ENCODE peak calls at places on chromosomes 16 and 17, in four cellular contexts. One of them, this sample, is unnamed.
A peak's percentile ranks its signal among the peaks of the same experiment; 100 is the strongest.

GRCh38 chr16:3282103-3282746 is 1.1 kb upstream of the ZNF263 start:
- DNase-seq in H1: no peak
- DNase-seq in WTC11: peak; percentile 72
- DNase-seq in K562: no peak
- DNase-seq in this sample: peak; percentile 88

GRCh38 chr16:3478242-3478925 is 16.9 kb downstream of the C16orf90 start:
- DNase-seq in H1: no peak
- DNase-seq in WTC11: no peak
- DNase-seq in K562: no peak
- DNase-seq in this sample: no peak

GRCh38 chr17:49830605-49831004 is 17.3 kb downstream of the TAC4 start:
- DNase-seq in WTC11: no peak
- DNase-seq in H1: no peak
- DNase-seq in K562: no peak
- DNase-seq in this sample: no peak

GRCh38 chr17:32495347-32496253 is 8.8 kb downstream of the CDK5R1 start:
- DNase-seq in K562: no peak
- DNase-seq in WTC11: no peak
- DNase-seq in H1: no peak
- DNase-seq in this sample: peak; percentile 83

GRCh38 chr16:85753976-85754375 is 3.1 kb upstream of the C16orf74 start:
- DNase-seq in H1: no peak
- DNase-seq in K562: no peak
- DNase-seq in WTC11: no peak
- DNase-seq in this sample: no peak

GRCh38 chr17:75637143-75637538 is 3.9 kb downstream of the SMIM5 start:
- DNase-seq in K562: no peak
- DNase-seq in WTC11: no peak
- DNase-seq in H1: peak; percentile 45
- DNase-seq in this sample: no peak

GRCh38 chr17:64484380-64484779 is 12.5 kb downstream of the POLG2 start:
- DNase-seq in K562: no peak
- DNase-seq in WTC11: no peak
- DNase-seq in H1: no peak
- DNase-seq in this sample: no peak

GRCh38 chr17:60169921-60170817 is 20.4 kb downstream of the CA4 start:
- DNase-seq in H1: no peak
- DNase-seq in WTC11: no peak
- DNase-seq in K562: no peak
- DNase-seq in this sample: no peak

GRCh38 chr16:14202697-14203096 is 131.6 kb downstream of the MRTFB start:
- DNase-seq in H1: no peak
- DNase-seq in WTC11: no peak
- DNase-seq in K562: peak; percentile 16
- DNase-seq in this sample: peak; percentile 51

GRCh38 chr16:70602831-70603230 is 43.5 kb upstream of the IL34 start:
- DNase-seq in H1: no peak
- DNase-seq in WTC11: no peak
- DNase-seq in K562: no peak
- DNase-seq in this sample: no peak

GRCh38 chr17:4914009-4914408 is 11.1 kb upstream of the CHRNE start:
- DNase-seq in H1: no peak
- DNase-seq in K562: no peak
- DNase-seq in WTC11: no peak
- DNase-seq in this sample: no peak

GRCh38 chr17:65729207-65729606 is 167.8 kb upstream of the AXIN2 start:
- DNase-seq in H1: no peak
- DNase-seq in WTC11: no peak
- DNase-seq in K562: no peak
- DNase-seq in this sample: no peak

GRCh38 chr17:65230040-65230439 is 92.9 kb downstream of the RGS9 start:
- DNase-seq in H1: no peak
- DNase-seq in WTC11: no peak
- DNase-seq in K562: peak; percentile 31
- DNase-seq in this sample: no peak

GRCh38 chr17:6677158-6677831 is 25.7 kb downstream of the C17orf100 start:
- DNase-seq in K562: no peak
- DNase-seq in H1: no peak
- DNase-seq in WTC11: no peak
- DNase-seq in this sample: no peak

GRCh38 chr16:49216593-49216992 is 65.0 kb downstream of the CBLN1 start:
- DNase-seq in H1: no peak
- DNase-seq in K562: no peak
- DNase-seq in WTC11: peak; percentile 29
- DNase-seq in this sample: no peak

GRCh38 chr16:87551487-87551886 is 50.8 kb upstream of the JPH3 start:
- DNase-seq in H1: no peak
- DNase-seq in WTC11: no peak
- DNase-seq in K562: no peak
- DNase-seq in this sample: no peak

GRCh38 chr17:8063761-8064589 is 23.5 kb downstream of the ALOX12B start:
- DNase-seq in K562: no peak
- DNase-seq in H1: no peak
- DNase-seq in WTC11: peak; percentile 39
- DNase-seq in this sample: no peak

GRCh38 chr17:37273419-37274051 is 102.2 kb upstream of the C17orf78 start:
- DNase-seq in K562: peak; percentile 49
- DNase-seq in H1: no peak
- DNase-seq in WTC11: no peak
- DNase-seq in this sample: peak; percentile 9

GRCh38 chr16:67277294-67277998 is 1.9 kb upstream of the PLEKHG4 start:
- DNase-seq in H1: no peak
- DNase-seq in WTC11: no peak
- DNase-seq in K562: peak; percentile 36
- DNase-seq in this sample: no peak

GRCh38 chr17:43760254-43760852 is 1.8 kb upstream of the SOST start:
- DNase-seq in K562: peak; percentile 91
- DNase-seq in H1: peak; percentile 98
- DNase-seq in WTC11: peak; percentile 99
- DNase-seq in this sample: peak; percentile 94

GRCh38 chr17:44828919-44829557 is 1.0 kb downstream of the GJC1 start:
- DNase-seq in H1: no peak
- DNase-seq in WTC11: no peak
- DNase-seq in K562: no peak
- DNase-seq in this sample: no peak

GRCh38 chr17:35795007-35795870 is at the start of gene MMP28:
- DNase-seq in K562: peak; percentile 74
- DNase-seq in H1: peak; percentile 81
- DNase-seq in WTC11: peak; percentile 61
- DNase-seq in this sample: peak; percentile 86

GRCh38 chr17:1907818-1908698 is 78.3 kb downstream of the RPA1 start:
- DNase-seq in WTC11: peak; percentile 54
- DNase-seq in H1: peak; percentile 77
- DNase-seq in K562: no peak
- DNase-seq in this sample: no peak

GRCh38 chr16:23771642-23772041 is 16.8 kb downstream of the CHP2 start:
- DNase-seq in WTC11: no peak
- DNase-seq in K562: no peak
- DNase-seq in H1: no peak
- DNase-seq in this sample: no peak

GRCh38 chr17:40437095-40437732 is 6.0 kb upstream of the IGFBP4 start:
- DNase-seq in K562: peak; percentile 68
- DNase-seq in H1: no peak
- DNase-seq in WTC11: no peak
- DNase-seq in this sample: no peak

GRCh38 chr17:28612936-28613872 is 781 bp downstream of the RSKR start:
- DNase-seq in WTC11: peak; percentile 62
- DNase-seq in H1: peak; percentile 71
- DNase-seq in K562: peak; percentile 58
- DNase-seq in this sample: peak; percentile 70

GRCh38 chr16:30621765-30622164 is 11.6 kb upstream of the ZNF689 start:
- DNase-seq in WTC11: no peak
- DNase-seq in K562: no peak
- DNase-seq in H1: no peak
- DNase-seq in this sample: no peak

GRCh38 chr16:23859713-23860269 is 24.0 kb downstream of the PRKCB start:
- DNase-seq in K562: no peak
- DNase-seq in H1: no peak
- DNase-seq in WTC11: no peak
- DNase-seq in this sample: no peak

GRCh38 chr17:2450016-2450650 is 49.3 kb upstream of the MNT start:
- DNase-seq in K562: no peak
- DNase-seq in H1: no peak
- DNase-seq in WTC11: no peak
- DNase-seq in this sample: no peak

GRCh38 chr16:72635104-72635503 is 412.8 kb downstream of the ZFHX3 start:
- DNase-seq in H1: no peak
- DNase-seq in K562: no peak
- DNase-seq in WTC11: no peak
- DNase-seq in this sample: no peak

GRCh38 chr16:72639494-72639893 is 408.4 kb downstream of the ZFHX3 start:
- DNase-seq in H1: no peak
- DNase-seq in K562: no peak
- DNase-seq in WTC11: no peak
- DNase-seq in this sample: no peak

GRCh38 chr16:72635694-72636093 is 412.2 kb downstream of the ZFHX3 start:
- DNase-seq in K562: no peak
- DNase-seq in WTC11: no peak
- DNase-seq in H1: no peak
- DNase-seq in this sample: no peak

GRCh38 chr16:72637306-72637705 is 410.6 kb downstream of the ZFHX3 start:
- DNase-seq in H1: no peak
- DNase-seq in K562: no peak
- DNase-seq in WTC11: no peak
- DNase-seq in this sample: no peak
- TF ChIP-seq TEAD4 in H1: no peak
- TF ChIP-seq TEAD4 in K562: no peak
- TF ChIP-seq TEAD4 in WTC11: no peak
- TF ChIP-seq TEAD4 in this sample: no peak

GRCh38 chr16:1149101-1149636 is 3.7 kb upstream of the CACNA1H start:
- DNase-seq in K562: no peak
- DNase-seq in H1: no peak
- DNase-seq in WTC11: no peak
- DNase-seq in this sample: no peak

GRCh38 chr16:1151424-1152122 is 1.3 kb upstream of the CACNA1H start:
- DNase-seq in WTC11: no peak
- DNase-seq in H1: no peak
- DNase-seq in K562: no peak
- DNase-seq in this sample: no peak

GRCh38 chr16:1152123-1152638 is 725 bp upstream of the CACNA1H start:
- DNase-seq in WTC11: peak; percentile 54
- DNase-seq in K562: no peak
- DNase-seq in H1: peak; percentile 69
- DNase-seq in this sample: no peak

GRCh38 chr16:1152651-1153259 is at the start of gene CACNA1H:
- DNase-seq in H1: peak; percentile 81
- DNase-seq in WTC11: peak; percentile 63
- DNase-seq in K562: peak; percentile 96
- DNase-seq in this sample: peak; percentile 86

DNA sequence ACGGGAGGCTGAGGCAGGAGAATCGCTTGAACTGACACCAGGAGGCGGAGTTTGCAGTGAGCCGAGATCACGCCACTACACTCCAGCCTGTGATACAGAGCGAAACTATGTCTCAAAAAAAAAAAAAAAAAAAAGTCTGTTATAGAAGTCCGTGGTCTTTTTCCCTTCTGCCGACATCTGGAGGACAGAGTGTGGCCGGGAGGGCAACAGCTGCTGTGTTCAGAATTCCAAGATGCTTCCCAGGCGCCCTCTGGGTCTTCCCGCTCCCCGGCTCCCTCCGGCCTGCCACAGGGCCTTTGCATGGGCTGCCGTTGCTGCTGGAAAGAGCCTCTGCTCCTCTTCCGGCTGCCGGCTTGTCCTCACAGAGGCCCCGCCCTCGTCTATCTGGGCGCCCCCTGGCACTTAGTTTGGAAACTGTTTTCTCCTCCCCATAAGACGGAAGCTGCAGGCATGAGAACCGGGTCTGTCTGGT is 2.4 kb upstream of the CACNA1H start:
- DNase-seq in K562: peak; percentile 75
- DNase-seq in WTC11: peak; percentile 57
- DNase-seq in H1: peak; percentile 74
- DNase-seq in this sample: no peak
- TF ChIP-seq TEAD4 in K562: no peak
- TF ChIP-seq TEAD4 in WTC11: no peak
- TF ChIP-seq TEAD4 in H1: no peak
- TF ChIP-seq TEAD4 in this sample: no peak

DNA sequence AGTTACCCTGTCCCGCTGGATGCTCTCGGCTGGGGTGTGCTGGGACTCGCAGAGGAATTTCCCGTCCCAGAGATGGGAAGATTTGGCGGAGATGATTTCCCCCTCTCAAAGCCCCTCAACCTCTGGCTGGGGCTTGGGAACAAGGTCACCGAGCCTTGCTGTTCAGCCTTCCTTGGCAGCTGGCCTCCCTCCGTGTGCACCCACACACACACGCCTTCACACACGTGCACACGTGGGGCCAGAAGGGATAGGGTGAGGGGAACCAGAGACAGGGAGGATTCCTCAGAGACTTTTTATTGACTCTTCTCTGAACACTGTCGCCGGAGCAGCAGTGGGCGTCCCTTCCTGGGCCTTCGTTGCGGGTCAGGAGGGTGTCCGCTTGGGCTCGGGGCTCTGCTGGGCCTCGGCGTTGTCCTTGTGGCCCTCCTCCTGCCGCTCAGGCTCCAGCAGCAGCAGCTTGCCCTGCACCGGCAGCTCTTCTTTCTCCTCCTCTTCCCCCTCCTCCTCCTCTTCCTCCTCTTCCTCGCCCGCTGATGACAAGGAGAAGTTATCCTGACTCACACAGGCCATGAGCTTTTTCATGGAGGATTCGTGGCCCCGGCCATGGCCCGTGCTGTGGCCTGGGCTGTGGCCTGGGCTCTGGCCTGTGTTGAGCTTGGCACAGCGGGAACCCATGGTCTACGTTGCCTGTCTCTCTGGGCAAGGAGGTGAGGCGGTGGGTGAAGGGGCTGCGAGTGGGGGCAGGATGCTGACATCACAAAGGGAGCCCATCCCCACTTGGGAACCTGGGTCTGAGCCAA is at the start of gene PRM3:
- DNase-seq in H1: no peak
- DNase-seq in K562: no peak
- DNase-seq in WTC11: no peak
- DNase-seq in this sample: no peak
- TF ChIP-seq TEAD4 in H1: no peak
- TF ChIP-seq TEAD4 in K562: no peak
- TF ChIP-seq TEAD4 in WTC11: no peak
- TF ChIP-seq TEAD4 in this sample: no peak

GRCh38 chr16:27539636-27540035 is 10.1 kb downstream of the GTF3C1 start:
- DNase-seq in K562: no peak
- DNase-seq in WTC11: no peak
- DNase-seq in H1: no peak
- DNase-seq in this sample: no peak
- TF ChIP-seq TEAD4 in K562: no peak
- TF ChIP-seq TEAD4 in WTC11: no peak
- TF ChIP-seq TEAD4 in H1: no peak
- TF ChIP-seq TEAD4 in this sample: no peak

GRCh38 chr17:50866261-50866949 is at the start of gene TOB1:
- DNase-seq in WTC11: peak; percentile 97
- DNase-seq in K562: peak; percentile 92
- DNase-seq in H1: peak; percentile 97
- DNase-seq in this sample: peak; percentile 99
- TF ChIP-seq TEAD4 in WTC11: no peak
- TF ChIP-seq TEAD4 in K562: no peak
- TF ChIP-seq TEAD4 in H1: no peak
- TF ChIP-seq TEAD4 in this sample: peak; percentile 29

This sample was measured in SK-N-SH.